ENCODE peak calls at places on chromosomes 1 and 21, in ten cellular contexts. E, R, O, N, Q, J, X, L, D and A are unnamed samples.
A peak's percentile ranks its signal among the peaks of the same experiment; 100 is the strongest.

GRCh38 chr1:61085191-61086086 is 3.1 kb downstream of the NFIA start:
- DNase-seq in E (no peak), R (no peak), O (no peak), N (no peak), Q (no peak), J (no peak), X (no peak), L (no peak), D (no peak), A (no peak)

GRCh38 chr1:110235181-110235838 is 25.2 kb downstream of the KCNC4 start:
- DNase-seq in E (no peak), R (no peak), O (no peak), N (no peak), Q (no peak), J (peak; percentile 2), X (peak; percentile 52), L (peak; percentile 43), D (no peak), A (no peak)

GRCh38 chr1:112894561-112895011 is 61.4 kb downstream of the SLC16A1 start:
- DNase-seq in E (no peak), R (no peak), O (peak; percentile 72), N (no peak), Q (no peak), J (no peak), X (no peak), L (no peak), D (no peak), A (no peak)

GRCh38 chr1:116318897-116319296 is 54.1 kb upstream of the ATP1A1 start:
- DNase-seq in E (no peak), R (no peak), O (no peak), N (no peak), Q (no peak), J (no peak), X (no peak), L (no peak), D (no peak), A (no peak)

GRCh38 chr1:75522389-75522788 is 88.5 kb downstream of the SLC44A5 start:
- DNase-seq in E (no peak), R (no peak), O (no peak), N (no peak), Q (no peak), J (peak; percentile 16), X (no peak), L (no peak), D (no peak), A (no peak)

GRCh38 chr21:35611752-35612151 is 448.6 kb downstream of the SETD4 start:
- DNase-seq in E (no peak), R (no peak), O (no peak), N (no peak), Q (no peak), J (no peak), X (no peak), L (peak; percentile 57), D (no peak), A (no peak)

GRCh38 chr1:175376194-175376593 is 183.6 kb upstream of the KIAA0040 start:
- DNase-seq in E (peak; percentile 38), R (no peak), O (no peak), N (no peak), Q (no peak), J (peak; percentile 3), X (peak; percentile 48), L (peak; percentile 42), D (no peak), A (no peak)

GRCh38 chr1:58392083-58392482 is 154.4 kb downstream of the OMA1 start:
- DNase-seq in E (peak; percentile 48), R (no peak), O (no peak), N (no peak), Q (no peak), J (no peak), X (no peak), L (no peak), D (no peak), A (no peak)

GRCh38 chr21:21383126-21383525 is 384.9 kb downstream of the NCAM2 start:
- DNase-seq in E (no peak), R (no peak), O (no peak), N (no peak), Q (no peak), J (peak; percentile 18), X (no peak), L (no peak), D (no peak), A (no peak)

GRCh38 chr1:9278114-9278513 is 14.6 kb upstream of the SPSB1 start:
- DNase-seq in E (no peak), R (no peak), O (no peak), N (no peak), Q (no peak), J (no peak), X (no peak), L (no peak), D (no peak), A (no peak)

GRCh38 chr1:41357451-41358151 is 3.6 kb upstream of the FOXO6 start:
- DNase-seq in E (no peak), R (no peak), O (peak; percentile 63), N (peak; percentile 55), Q (no peak), J (no peak), X (peak; percentile 48), L (no peak), D (no peak), A (peak; percentile 13)

GRCh38 chr1:209590405-209590804 is 6.9 kb downstream of the CAMK1G start:
- DNase-seq in E (no peak), R (no peak), O (no peak), N (no peak), Q (no peak), J (no peak), X (peak; percentile 49), L (no peak), D (peak; percentile 58), A (no peak)

GRCh38 chr21:46637952-46638746 is 2.7 kb downstream of the PRMT2 start:
- DNase-seq in E (no peak), R (no peak), O (no peak), N (no peak), Q (no peak), J (no peak), X (no peak), L (no peak), D (no peak), A (no peak)

GRCh38 chr1:159848316-159848715 is 14.1 kb downstream of the VSIG8 start:
- DNase-seq in E (no peak), R (no peak), O (no peak), N (no peak), Q (no peak), J (no peak), X (no peak), L (no peak), D (no peak), A (no peak)

GRCh38 chr1:226608699-226609505 is 60.3 kb downstream of the STUM start:
- DNase-seq in E (peak; percentile 88), R (peak; percentile 87), O (no peak), N (peak; percentile 88), Q (peak; percentile 17), J (peak; percentile 49), X (peak; percentile 32), L (peak; percentile 71), D (peak; percentile 39), A (peak; percentile 70)

GRCh38 chr1:173190101-173190895 is 16.8 kb downstream of the TNFSF4 start:
- DNase-seq in E (no peak), R (no peak), O (peak; percentile 95), N (no peak), Q (peak; percentile 69), J (peak; percentile 81), X (no peak), L (peak; percentile 81), D (peak; percentile 43), A (peak; percentile 64)

GRCh38 chr1:222346955-222347354 is 200.9 kb downstream of the HHIPL2 start:
- DNase-seq in E (no peak), R (no peak), O (no peak), N (no peak), Q (no peak), J (no peak), X (no peak), L (no peak), D (no peak), A (no peak)

GRCh38 chr1:94325379-94326302 is 88.3 kb upstream of the ARHGAP29 start:
- DNase-seq in E (no peak), R (no peak), O (no peak), N (no peak), Q (no peak), J (peak; percentile 99), X (no peak), L (peak; percentile 97), D (no peak), A (no peak)

GRCh38 chr1:116015679-116016078 is 39.4 kb downstream of the SLC22A15 start:
- DNase-seq in E (no peak), R (no peak), O (no peak), N (no peak), Q (no peak), J (no peak), X (no peak), L (no peak), D (no peak), A (no peak)

GRCh38 chr1:37267111-37267835 is 207.1 kb upstream of the ZC3H12A start:
- DNase-seq in E (no peak), R (no peak), O (no peak), N (no peak), Q (no peak), J (no peak), X (peak; percentile 20), L (peak; percentile 53), D (peak; percentile 9), A (no peak)

GRCh38 chr1:25566186-25566729 is 22.9 kb downstream of the LDLRAP1 start:
- DNase-seq in E (no peak), R (no peak), O (no peak), N (no peak), Q (no peak), J (no peak), X (no peak), L (no peak), D (no peak), A (no peak)

GRCh38 chr1:65264197-65264929 is 45.0 kb upstream of the DNAJC6 start:
- DNase-seq in E (no peak), R (peak; percentile 56), O (no peak), N (no peak), Q (no peak), J (peak; percentile 64), X (peak; percentile 74), L (peak; percentile 80), D (peak; percentile 72), A (no peak)

GRCh38 chr1:212040629-212041028 is 5.1 kb downstream of the DTL start:
- DNase-seq in E (no peak), R (peak; percentile 66), O (no peak), N (no peak), Q (no peak), J (no peak), X (no peak), L (no peak), D (no peak), A (no peak)

GRCh38 chr1:197976368-197976767 is 59.2 kb downstream of the LHX9 start:
- DNase-seq in E (no peak), R (no peak), O (no peak), N (no peak), Q (no peak), J (no peak), X (no peak), L (no peak), D (no peak), A (no peak)

GRCh38 chr1:248873993-248874671 is 15.2 kb upstream of the ZNF692 start:
- DNase-seq in E (peak; percentile 63), R (peak; percentile 95), O (peak; percentile 97), N (peak; percentile 94), Q (peak; percentile 83), J (no peak), X (peak; percentile 91), L (peak; percentile 85), D (no peak), A (peak; percentile 88)

GRCh38 chr1:198669023-198669698 is 30.3 kb downstream of the PTPRC start:
- DNase-seq in E (no peak), R (peak; percentile 88), O (no peak), N (peak; percentile 75), Q (no peak), J (peak; percentile 93), X (no peak), L (peak; percentile 88), D (no peak), A (no peak)

GRCh38 chr1:29384496-29385015 is 148.2 kb downstream of the PTPRU start:
- DNase-seq in E (no peak), R (no peak), O (peak; percentile 61), N (no peak), Q (no peak), J (no peak), X (no peak), L (no peak), D (no peak), A (no peak)

GRCh38 chr1:25958475-25958874 is 39.4 kb downstream of the PAFAH2 start:
- DNase-seq in E (no peak), R (no peak), O (no peak), N (no peak), Q (no peak), J (peak; percentile 77), X (no peak), L (peak; percentile 76), D (no peak), A (no peak)